ENCODE peak calls at places on chromosomes 5 and 9, in six cellular contexts. X is PC-3, N is breast epithelium, R is right atrium auricular region, K is transverse colon, C is gastrocnemius medialis. D is an unnamed sample. For H3K36me3, the result is how much of the 10 kb centered on the place peaks cover.

GRCh38 chr5:57054671-57055070 is 102.7 kb upstream of the MIER3 start:
- DNase-seq in N (no peak), C (no peak), R (no peak), K (peak), X (no peak), D (no peak)

GRCh38 chr5:6279607-6280006 is 98.7 kb downstream of the MED10 start:
- DNase-seq in C (no peak), R (no peak), N (no peak), K (no peak), X (no peak), D (no peak)

GRCh38 chr9:138014570-138014958 is 137.0 kb downstream of the CACNA1B start:
- DNase-seq in X (no peak), K (no peak), C (no peak), N (no peak), R (no peak), D (no peak)

GRCh38 chr5:158435161-158435616 is 576.2 kb upstream of the CLINT1 start:
- DNase-seq in N (no peak), K (no peak), X (no peak), R (no peak), C (no peak), D (no peak)

GRCh38 chr9:32350682-32351081 is 33.8 kb upstream of the ACO1 start:
- DNase-seq in R (no peak), K (no peak), N (no peak), X (peak), C (no peak), D (no peak)

GRCh38 chr5:143019614-143020515 is 249.7 kb downstream of the ARHGAP26 start:
- DNase-seq in X (no peak), C (no peak), R (no peak), K (no peak), N (no peak), D (no peak)

GRCh38 chr5:24110019-24110615 is 534.7 kb downstream of the CDH10 start:
- DNase-seq in R (no peak), C (no peak), K (no peak), N (no peak), X (peak), D (no peak)

GRCh38 chr9:112224401-112225289 is 49.5 kb upstream of the SUSD1 start:
- DNase-seq in X (peak), C (no peak), K (no peak), N (no peak), R (no peak), D (no peak)

GRCh38 chr5:36161317-36161716 is 9.4 kb downstream of the SKP2 start:
- DNase-seq in X (no peak), R (no peak), N (no peak), K (no peak), C (no peak), D (no peak)

GRCh38 chr5:91038180-91038808 is 344.8 kb downstream of the ARRDC3 start:
- DNase-seq in N (no peak), C (no peak), R (no peak), X (no peak), K (peak), D (no peak)

GRCh38 chr9:124661184-124661755 is 109.8 kb downstream of the NR6A1 start:
- DNase-seq in R (no peak), X (no peak), N (no peak), C (no peak), K (no peak), D (no peak)

GRCh38 chr5:100828071-100828689 is 74.9 kb downstream of the ST8SIA4 start:
- DNase-seq in R (no peak), X (no peak), N (no peak), K (no peak), C (no peak), D (no peak)

GRCh38 chr5:36414869-36415282 is 113.2 kb upstream of the RANBP3L start:
- DNase-seq in N (no peak), K (no peak), C (no peak), R (no peak), X (peak), D (no peak)

GRCh38 chr9:5286262-5286661 is 18.3 kb downstream of the RLN2 start:
- DNase-seq in R (no peak), X (no peak), K (no peak), C (no peak), N (no peak), D (no peak)

GRCh38 chr5:168328804-168329203 is 37.4 kb downstream of the WWC1 start:
- DNase-seq in N (no peak), R (no peak), K (peak), C (no peak), X (peak), D (no peak)

GRCh38 chr9:93223241-93224180 is 39.6 kb downstream of the WNK2 start:
- DNase-seq in K (peak), R (no peak), C (no peak), N (no peak), X (peak), D (peak)

GRCh38 chr5:129082225-129083136 is 12.1 kb upstream of the ISOC1 start:
- DNase-seq in N (no peak), K (no peak), X (no peak), R (no peak), C (no peak), D (no peak)

DNA sequence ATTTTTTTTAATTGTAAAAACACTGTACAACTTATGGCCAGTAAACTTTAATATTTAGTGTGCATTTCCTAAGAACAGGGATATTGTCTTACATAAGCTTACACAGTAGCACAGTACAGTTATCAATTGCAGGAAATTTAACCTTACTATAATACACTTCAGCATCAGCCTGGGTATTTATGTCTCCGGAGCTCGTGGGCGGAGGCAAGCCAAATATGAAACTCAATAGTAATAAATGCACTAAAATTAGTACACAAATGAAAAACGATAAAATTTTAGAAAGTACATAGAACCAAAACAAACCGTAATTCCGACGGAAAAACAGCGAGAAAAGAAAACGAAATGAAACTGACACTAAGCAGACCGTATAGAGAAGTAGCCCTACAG is 91.2 kb downstream of the ANXA2R start:
- DNase-seq in K (no peak), C (no peak), R (no peak), N (no peak), X (no peak), D (no peak)
- H3K4me3 ChIP-seq in K (no peak), C (peak), R (peak), N (peak), X (peak), D (no peak)

GRCh38 chr9:88310310-88310980 is 77.8 kb upstream of the SPIN1 start:
- DNase-seq in C (no peak), X (peak), R (no peak), K (peak), N (no peak), D (no peak)
- TF ChIP-seq CTCF in C (no peak), X (peak), R (no peak), K (no peak), N (no peak), D (no peak)

DNA sequence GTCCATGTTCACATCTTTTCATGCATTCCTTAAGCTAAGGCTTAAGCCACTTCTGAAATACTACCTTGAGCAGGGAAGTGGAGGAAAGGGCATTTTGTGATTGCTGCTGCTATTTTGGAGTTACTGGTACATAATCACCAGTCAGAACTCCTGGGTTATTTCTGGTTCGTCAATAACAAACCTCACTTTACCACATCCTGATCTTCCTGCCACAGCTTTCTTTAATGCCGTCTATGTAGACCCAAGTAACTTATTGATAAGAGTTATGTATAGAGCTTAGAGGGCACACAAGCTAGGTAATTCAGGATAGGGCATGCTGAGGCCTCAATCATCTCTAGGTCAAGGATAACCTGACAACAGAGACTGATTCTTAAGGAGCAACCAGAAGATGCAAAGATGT is 120.7 kb downstream of the DOCK8 start:
- DNase-seq in K (no peak), N (no peak), X (no peak), R (no peak), C (no peak), D (no peak)
- H3K36me3 ChIP-seq in K (under half), N (under half), X (under half), R (under half), C (under half), D (under half)

GRCh38 chr5:4295663-4296339 is 700.2 kb downstream of the IRX1 start:
- DNase-seq in K (no peak), X (no peak), C (no peak), R (no peak), N (no peak), D (no peak)
- H3K4me3 ChIP-seq in K (no peak), X (no peak), C (no peak), R (no peak), N (no peak), D (no peak)

GRCh38 chr9:99906403-99907207 is at the start of gene STX17:
- DNase-seq in K (peak), N (peak), X (peak), C (peak), R (peak), D (peak)
- TF ChIP-seq CTCF in K (no peak), N (no peak), X (no peak), C (no peak), R (peak), D (peak)

GRCh38 chr9:89079421-89079820 is 88.2 kb downstream of the S1PR3 start:
- DNase-seq in C (no peak), K (no peak), N (no peak), R (no peak), X (no peak), D (no peak)
- H3K36me3 ChIP-seq in C (under half), K (under half), N (under half), R (under half), X (under half), D (under half)

GRCh38 chr5:64144429-64145215 is 21.0 kb upstream of the RNF180 start:
- DNase-seq in K (no peak), N (no peak), R (no peak), C (no peak), X (peak), D (no peak)
- H3K4me3 ChIP-seq in K (no peak), N (no peak), R (no peak), C (no peak), X (no peak), D (no peak)

GRCh38 chr9:12884736-12885395 is 110.0 kb downstream of the LURAP1L start:
- DNase-seq in X (peak), C (no peak), N (no peak), K (no peak), R (no peak), D (peak)
- TF ChIP-seq CTCF in X (peak), C (peak), N (peak), K (peak), R (peak), D (peak)

GRCh38 chr5:154873791-154874331 is 15.4 kb downstream of the CNOT8 start:
- DNase-seq in K (no peak), R (no peak), X (no peak), C (no peak), N (no peak), D (no peak)
- H3K36me3 ChIP-seq in K (under half), R (half or more), X (under half), C (under half), N (under half), D (under half)

GRCh38 chr5:140551872-140552271 is 4.4 kb downstream of the EIF4EBP3 start:
- DNase-seq in K (no peak), C (no peak), X (no peak), R (no peak), N (no peak), D (no peak)

GRCh38 chr5:140556438-140556837 is 835 bp downstream of the SRA1 start:
- DNase-seq in X (no peak), R (no peak), C (no peak), K (no peak), N (no peak), D (no peak)

GRCh38 chr5:140553657-140554056 is 3.6 kb downstream of the SRA1 start:
- DNase-seq in K (no peak), C (no peak), R (no peak), X (peak), N (no peak), D (no peak)

GRCh38 chr5:140555747-140556312 is 1.4 kb downstream of the SRA1 start:
- DNase-seq in N (no peak), X (no peak), K (no peak), R (no peak), C (no peak), D (no peak)

GRCh38 chr5:140554454-140554853 is 2.8 kb downstream of the SRA1 start:
- DNase-seq in N (no peak), K (no peak), R (no peak), C (no peak), X (no peak), D (no peak)
- H3K4me3 ChIP-seq in N (no peak), K (no peak), R (no peak), C (no peak), X (no peak), D (no peak)